ENCODE peak calls at places on chromosome 10, in seven cellular contexts. I, E, D, C, B, F and J are unnamed samples.

GRCh38 chr10:79417266-79417665 is 28.2 kb downstream of the ZCCHC24 start:
- DNase-seq in B (no peak), D (no peak), E (no peak), I (no peak), C (no peak), F (no peak), J (no peak)

GRCh38 chr10:101888251-101888949 is 44.8 kb upstream of the KCNIP2 start:
- DNase-seq in F (no peak), E (no peak), B (no peak), D (no peak), I (no peak), C (no peak), J (no peak)

GRCh38 chr10:72012801-72013200 is 48.6 kb downstream of the CHST3 start:
- DNase-seq in F (no peak), C (no peak), B (no peak), D (no peak), E (no peak), I (no peak), J (no peak)

GRCh38 chr10:12638103-12638502 is 288.8 kb downstream of the CAMK1D start:
- DNase-seq in F (no peak), E (no peak), C (no peak), D (no peak), B (no peak), I (no peak), J (no peak)

GRCh38 chr10:69939033-69939432 is 113.6 kb upstream of the MACROH2A2 start:
- DNase-seq in E (no peak), D (no peak), B (no peak), I (no peak), F (no peak), C (no peak), J (no peak)

GRCh38 chr10:66940950-66941349 is 15.1 kb downstream of the LRRTM3 start:
- DNase-seq in B (no peak), D (no peak), I (no peak), C (no peak), E (no peak), F (no peak), J (no peak)

GRCh38 chr10:26729395-26729794 is 31.9 kb downstream of the PDSS1 start:
- DNase-seq in F (no peak), E (no peak), B (no peak), D (no peak), C (no peak), I (no peak), J (no peak)

GRCh38 chr10:90363799-90364483 is 493.9 kb downstream of the HTR7 start:
- DNase-seq in D (no peak), I (no peak), C (no peak), B (no peak), F (no peak), E (no peak), J (no peak)

GRCh38 chr10:131859341-131860020 is 41.3 kb upstream of the PPP2R2D start:
- DNase-seq in C (no peak), E (no peak), F (no peak), I (no peak), B (no peak), D (no peak), J (peak; percentile 38)

GRCh38 chr10:10871312-10871711 is 146.4 kb upstream of the CELF2 start:
- DNase-seq in B (no peak), C (no peak), F (no peak), D (no peak), E (no peak), I (no peak), J (no peak)

GRCh38 chr10:28897617-28898464 is 220.5 kb downstream of the BAMBI start:
- DNase-seq in E (no peak), C (no peak), I (no peak), B (no peak), F (peak; percentile 18), D (no peak), J (no peak)

GRCh38 chr10:92873029-92873428 is 24.7 kb downstream of the EXOC6 start:
- DNase-seq in B (no peak), F (no peak), C (no peak), I (no peak), E (no peak), D (no peak), J (no peak)

GRCh38 chr10:45586028-45586824 is 86.3 kb downstream of the ZFAND4 start:
- DNase-seq in E (no peak), C (no peak), I (no peak), D (no peak), F (no peak), B (no peak), J (no peak)